ENCODE peak calls at places on chromosomes 4 and X, in seven cellular contexts. J is GM13977, U is WERI-Rb-1, C is stomach, Q is lower leg skin, B is AG04449, E is upper lobe of right lung. I is an unnamed sample.

GRCh38 chr4:108045687-108046024 is 56.0 kb downstream of the HADH start:
- DNase-seq in J (no peak), U (no peak), C (peak), Q (no peak), B (no peak), E (no peak), I (no peak)

GRCh38 chr4:88448905-88449689 is 7.8 kb upstream of the HERC5 start:
- DNase-seq in J (no peak), U (no peak), C (no peak), Q (no peak), B (no peak), E (no peak), I (no peak)

GRCh38 chrX:150464001-150464400 is 100.9 kb downstream of the MAMLD1 start:
- DNase-seq in J (no peak), U (no peak), C (no peak), Q (no peak), B (no peak), E (no peak), I (no peak)

GRCh38 chr4:180160195-180160985 is 2082.8 kb upstream of the TENM3 start:
- DNase-seq in J (no peak), U (no peak), C (no peak), Q (no peak), B (no peak), E (no peak), I (no peak)

GRCh38 chr4:25032126-25032525 is 1.4 kb upstream of the LGI2 start:
- DNase-seq in J (no peak), U (no peak), C (no peak), Q (no peak), B (no peak), E (no peak), I (no peak)

GRCh38 chr4:139922625-139923024 is 231.4 kb downstream of the MAML3 start:
- DNase-seq in J (no peak), U (no peak), C (no peak), Q (no peak), B (no peak), E (no peak), I (no peak)

GRCh38 chr4:134122903-134123302 is 78.7 kb downstream of the PABPC4L start:
- DNase-seq in J (no peak), U (no peak), C (no peak), Q (no peak), B (no peak), E (no peak), I (no peak)

GRCh38 chrX:102835504-102836146 is 101.4 kb upstream of the RAB40AL start:
- DNase-seq in J (peak), U (peak), C (no peak), Q (no peak), B (no peak), E (no peak), I (no peak)

GRCh38 chr4:84691170-84691691 is 108.3 kb downstream of the CDS1 start:
- DNase-seq in J (no peak), U (no peak), C (no peak), Q (no peak), B (peak), E (no peak), I (no peak)

GRCh38 chr4:1048781-1049590 is 37.6 kb downstream of the FGFRL1 start:
- DNase-seq in J (no peak), U (peak), C (no peak), Q (peak), B (no peak), E (peak), I (peak)

GRCh38 chr4:133130171-133130570 is 18.9 kb upstream of the PCDH10 start:
- DNase-seq in J (no peak), U (no peak), C (no peak), Q (no peak), B (no peak), E (no peak), I (no peak)

GRCh38 chr4:57151481-57151880 is 41.3 kb upstream of the IGFBP7 start:
- DNase-seq in J (no peak), U (no peak), C (no peak), Q (no peak), B (no peak), E (no peak), I (no peak)

GRCh38 chrX:149682031-149682430 is 29.8 kb upstream of the MAGEA11 start:
- DNase-seq in J (no peak), U (no peak), C (no peak), Q (no peak), B (no peak), E (no peak), I (no peak)

GRCh38 chr4:152369903-152370296 is 166.0 kb downstream of the FBXW7 start:
- DNase-seq in J (no peak), U (no peak), C (no peak), Q (no peak), B (no peak), E (no peak), I (no peak)

GRCh38 chrX:149161438-149162088 is 343.5 kb downstream of the IDS start:
- DNase-seq in J (no peak), U (peak), C (no peak), Q (no peak), B (no peak), E (no peak), I (no peak)

GRCh38 chr4:173272987-173273386 is 61.2 kb downstream of the HMGB2 start:
- DNase-seq in J (no peak), U (no peak), C (no peak), Q (no peak), B (peak), E (no peak), I (no peak)

GRCh38 chr4:102883278-102883677 is 14.5 kb downstream of the CISD2 start:
- DNase-seq in J (no peak), U (no peak), C (no peak), Q (no peak), B (no peak), E (no peak), I (no peak)

GRCh38 chr4:25504932-25505636 is 128.0 kb downstream of the ANAPC4 start:
- DNase-seq in J (no peak), U (no peak), C (no peak), Q (no peak), B (no peak), E (no peak), I (no peak)

GRCh38 chrX:617891-618290 is 12.7 kb upstream of the SHOX start:
- DNase-seq in J (peak), U (no peak), C (no peak), Q (peak), B (no peak), E (no peak), I (no peak)

GRCh38 chr4:22689428-22689827 is 3.3 kb upstream of the GBA3 start:
- DNase-seq in J (no peak), U (no peak), C (no peak), Q (no peak), B (no peak), E (no peak), I (no peak)

GRCh38 chr4:22688236-22688635 is 4.5 kb upstream of the GBA3 start:
- DNase-seq in J (no peak), U (no peak), C (no peak), Q (no peak), B (no peak), E (no peak), I (no peak)

GRCh38 chr4:22695917-22696316 is 3.2 kb downstream of the GBA3 start:
- DNase-seq in J (no peak), U (no peak), C (no peak), Q (no peak), B (no peak), E (no peak), I (no peak)

GRCh38 chr4:22695011-22695410 is 2.3 kb downstream of the GBA3 start:
- DNase-seq in J (no peak), U (no peak), C (no peak), Q (no peak), B (no peak), E (no peak), I (no peak)

DNA sequence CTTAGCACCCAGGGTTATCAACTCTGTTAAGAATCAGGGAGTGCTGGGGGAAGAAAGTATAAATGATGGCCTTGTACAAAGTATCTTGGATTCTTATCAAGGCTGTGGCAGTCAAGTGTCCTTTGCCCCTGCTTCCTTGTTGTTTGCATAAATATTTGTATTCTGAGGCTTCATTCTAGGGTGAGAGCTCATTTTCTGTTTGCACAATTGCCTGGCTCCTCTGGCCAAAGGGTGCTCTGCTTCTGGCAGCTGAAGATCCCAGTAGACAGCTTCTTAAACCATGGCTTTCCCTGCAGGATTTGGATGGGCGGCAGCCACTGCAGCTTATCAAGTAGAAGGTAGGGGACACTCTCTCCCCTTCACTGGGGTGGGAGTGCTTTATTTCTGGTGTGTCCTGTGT is at the start of gene GBA3:
- DNase-seq in J (no peak), U (peak), C (no peak), Q (no peak), B (no peak), E (no peak), I (no peak)
- TF ChIP-seq CTCF in J (no peak), U (peak), C (no peak), Q (no peak), B (no peak), E (no peak), I (no peak)

DNA sequence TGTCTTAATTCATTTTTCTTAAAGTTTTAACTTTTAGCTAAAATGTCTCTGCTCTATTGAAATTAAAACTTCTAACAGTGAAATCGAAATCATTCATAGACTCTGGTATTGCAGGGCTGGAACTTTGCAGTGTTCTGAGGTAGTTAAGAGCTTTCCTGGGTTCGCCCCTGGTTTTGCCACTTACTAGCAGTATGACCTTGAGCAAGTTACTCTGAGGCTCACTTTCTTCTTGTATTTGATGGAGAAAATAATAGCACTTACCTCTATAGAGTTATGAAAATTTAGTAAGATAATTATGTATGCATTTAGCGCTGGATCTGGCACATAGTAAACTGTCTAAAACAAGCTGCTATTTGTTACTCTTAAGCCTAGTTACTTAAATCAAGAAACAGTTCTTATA is 1.7 kb downstream of the SLAIN2 start:
- DNase-seq in J (no peak), U (no peak), C (no peak), Q (no peak), B (no peak), E (no peak), I (no peak)
- TF ChIP-seq CTCF in J (no peak), U (no peak), C (no peak), Q (no peak), B (no peak), E (no peak), I (no peak)

GRCh38 chrX:23344904-23345271 is 10.2 kb downstream of the PTCHD1 start:
- DNase-seq in J (no peak), U (no peak), C (no peak), Q (no peak), B (no peak), E (no peak), I (no peak)

GRCh38 chrX:23338334-23338733 is 3.7 kb downstream of the PTCHD1 start:
- DNase-seq in J (no peak), U (no peak), C (no peak), Q (no peak), B (no peak), E (no peak), I (no peak)

GRCh38 chrX:23344208-23344903 is 9.7 kb downstream of the PTCHD1 start:
- DNase-seq in J (no peak), U (no peak), C (no peak), Q (no peak), B (no peak), E (no peak), I (no peak)

DNA sequence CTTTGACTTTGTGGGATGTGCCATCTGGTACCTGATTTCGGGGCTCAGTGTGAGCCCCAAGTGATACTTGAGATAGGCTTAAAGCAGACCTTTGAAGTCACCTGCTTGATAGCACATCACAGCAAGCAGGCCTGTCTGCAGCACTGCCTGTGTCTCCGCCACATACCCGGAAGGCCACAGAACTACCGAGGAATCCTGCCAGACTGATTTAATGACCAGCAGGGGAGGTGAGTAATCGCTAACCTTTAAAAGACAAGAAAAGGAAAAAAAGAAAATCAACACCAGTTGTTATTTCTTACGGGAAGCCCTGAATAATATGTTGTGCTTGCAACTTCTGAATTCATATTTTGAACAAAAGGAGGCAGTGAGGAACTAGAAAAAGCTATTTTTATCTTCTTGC is 6.8 kb downstream of the PTCHD1 start:
- DNase-seq in J (no peak), U (no peak), C (no peak), Q (no peak), B (no peak), E (no peak), I (no peak)
- TF ChIP-seq CTCF in J (no peak), U (no peak), C (no peak), Q (no peak), B (no peak), E (no peak), I (no peak)

GRCh38 chrX:74931214-74931613 is 6.0 kb upstream of the NEXMIF start:
- DNase-seq in J (no peak), U (no peak), C (no peak), Q (no peak), B (no peak), E (no peak), I (no peak)

GRCh38 chrX:74924449-74925209 is 623 bp downstream of the NEXMIF start:
- DNase-seq in J (peak), U (peak), C (peak), Q (no peak), B (no peak), E (peak), I (no peak)

GRCh38 chrX:74922922-74923321 is 2.3 kb downstream of the NEXMIF start:
- DNase-seq in J (peak), U (no peak), C (no peak), Q (no peak), B (no peak), E (no peak), I (no peak)

GRCh38 chrX:74923942-74924448 is 1.3 kb downstream of the NEXMIF start:
- DNase-seq in J (peak), U (no peak), C (no peak), Q (no peak), B (no peak), E (peak), I (no peak)

GRCh38 chrX:74925210-74926088 is at the start of gene NEXMIF:
- DNase-seq in J (peak), U (peak), C (peak), Q (no peak), B (no peak), E (no peak), I (no peak)
- TF ChIP-seq CTCF in J (peak), U (no peak), C (no peak), Q (no peak), B (peak), E (peak), I (no peak)

DNA sequence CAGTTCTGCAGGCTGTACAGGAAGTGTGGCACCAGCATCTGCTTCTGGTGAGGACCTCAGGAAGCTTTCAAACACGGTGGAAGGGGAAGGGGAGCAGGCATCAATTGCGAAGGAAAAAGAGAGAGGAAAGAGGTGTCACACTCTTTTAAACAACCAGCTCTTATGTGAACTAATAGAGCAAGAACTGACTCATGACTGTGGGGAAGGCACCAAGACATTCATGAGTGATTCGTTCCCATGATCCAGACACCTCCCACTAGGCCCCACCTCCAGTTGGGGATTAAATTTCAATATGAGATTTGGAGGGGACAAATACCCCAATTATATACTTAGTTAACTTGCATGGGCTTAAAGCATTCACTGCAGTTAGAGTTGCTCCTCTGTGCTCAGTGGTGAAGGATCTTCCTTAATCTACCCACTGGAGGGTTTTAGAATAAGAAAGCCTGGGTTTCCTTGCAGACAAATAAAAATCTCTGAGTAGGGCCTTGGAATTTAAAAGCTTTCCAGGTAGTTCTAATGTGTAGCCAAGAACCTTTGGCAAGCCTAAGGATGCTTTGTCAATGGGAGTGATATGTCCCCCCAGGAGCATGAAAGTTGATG is 60.0 kb downstream of the SYNPO2 start:
- DNase-seq in J (no peak), U (no peak), C (no peak), Q (no peak), B (no peak), E (no peak), I (no peak)
- TF ChIP-seq CTCF in J (no peak), U (no peak), C (no peak), Q (no peak), B (no peak), E (no peak), I (no peak)

DNA sequence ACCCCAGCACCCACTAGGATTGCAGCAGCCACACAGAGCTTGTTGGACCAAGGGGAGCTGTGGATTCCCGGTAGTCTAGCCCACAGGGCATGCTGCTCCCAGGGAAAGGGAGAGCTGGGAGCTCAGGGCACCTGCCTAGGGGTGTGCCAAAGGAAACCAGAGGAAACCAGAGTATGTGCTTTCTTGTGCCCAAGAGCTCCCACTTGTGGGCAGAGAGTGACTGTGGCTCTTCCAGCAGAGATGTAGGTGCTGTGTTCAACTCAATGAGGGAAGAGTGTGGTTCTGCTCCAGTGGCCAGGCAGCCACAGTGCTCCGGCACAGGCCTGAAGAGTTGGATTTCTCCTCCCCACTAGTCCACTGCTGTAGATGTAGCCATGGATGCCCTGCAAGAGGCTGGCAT is 1050.0 kb upstream of the INTU start:
- DNase-seq in J (no peak), U (peak), C (no peak), Q (no peak), B (no peak), E (no peak), I (no peak)
- TF ChIP-seq CTCF in J (peak), U (peak), C (no peak), Q (no peak), B (peak), E (no peak), I (no peak)

GRCh38 chrX:134148293-134148692 is 88.7 kb upstream of the CCDC160 start:
- DNase-seq in J (no peak), U (no peak), C (no peak), Q (no peak), B (no peak), E (no peak), I (no peak)

GRCh38 chrX:134139090-134139489 is 97.9 kb upstream of the CCDC160 start:
- DNase-seq in J (no peak), U (no peak), C (no peak), Q (no peak), B (no peak), E (no peak), I (no peak)

GRCh38 chrX:134146493-134146892 is 90.5 kb upstream of the CCDC160 start:
- DNase-seq in J (no peak), U (no peak), C (no peak), Q (no peak), B (no peak), E (no peak), I (no peak)

DNA sequence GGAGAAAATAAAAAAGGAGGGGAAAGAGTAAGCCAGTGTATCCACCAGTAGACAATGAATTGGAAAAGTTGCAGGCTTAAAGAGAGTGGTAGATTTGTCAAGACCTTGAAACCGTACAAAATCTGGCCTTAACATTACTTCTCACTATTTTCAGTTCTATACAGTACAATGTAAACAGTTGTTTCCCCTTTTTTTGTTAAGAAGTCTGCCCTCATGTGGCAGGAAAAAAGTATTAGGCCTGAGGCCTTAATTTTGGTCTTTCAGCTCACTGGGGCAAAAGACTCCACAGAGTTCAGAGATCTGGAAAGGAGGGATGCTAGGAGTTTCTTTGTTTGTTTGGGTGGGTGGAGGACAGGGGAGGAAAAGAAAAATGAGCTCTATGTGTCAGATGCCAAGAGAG is 92.8 kb upstream of the CCDC160 start:
- DNase-seq in J (peak), U (no peak), C (no peak), Q (no peak), B (no peak), E (no peak), I (no peak)
- TF ChIP-seq CTCF in J (peak), U (no peak), C (no peak), Q (no peak), B (peak), E (peak), I (peak)

GRCh38 chr4:2462218-2462991 is 6.5 kb upstream of the RNF4 start:
- DNase-seq in J (peak), U (peak), C (peak), Q (no peak), B (no peak), E (peak), I (no peak)
- TF ChIP-seq CTCF in J (peak), U (peak), C (no peak), Q (no peak), B (peak), E (peak), I (peak)

DNA sequence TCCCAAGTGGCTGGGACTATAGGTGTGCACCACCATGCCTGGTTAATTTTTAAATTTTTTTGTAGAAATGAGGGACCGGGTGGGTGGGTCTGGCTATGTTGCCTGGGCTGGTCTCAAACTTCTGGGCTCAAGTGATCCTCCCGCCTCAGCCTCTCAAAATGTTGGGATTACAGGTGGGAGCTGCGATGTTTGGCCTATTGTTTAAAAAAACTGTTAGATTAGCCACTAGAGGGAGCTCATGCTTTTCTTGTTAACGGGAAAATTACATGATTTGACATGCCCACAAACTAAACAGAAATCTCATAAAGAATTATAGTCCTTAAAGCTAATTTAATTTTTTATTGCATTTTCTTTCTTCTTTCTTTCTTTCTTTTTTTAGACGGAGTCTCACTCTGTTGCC is 5.0 kb upstream of the SDAD1 start:
- DNase-seq in J (peak), U (no peak), C (no peak), Q (no peak), B (no peak), E (no peak), I (no peak)
- TF ChIP-seq CTCF in J (peak), U (peak), C (peak), Q (no peak), B (peak), E (peak), I (peak)